ENCODE peak calls at places on chromosomes 7 and 10, in ten cellular contexts. W, O, J, L, N, G, U, Y, C and X are unnamed samples.

GRCh38 chr7:134932707-134933370 is 53.5 kb upstream of the AGBL3 start:
- DNase-seq in G (no peak), J (no peak), C (no peak), W (no peak), O (no peak), N (no peak), L (no peak), Y (no peak), U (peak), X (peak)

GRCh38 chr7:27088002-27088931 is 7.5 kb downstream of the HOXA1 start:
- DNase-seq in C (no peak), Y (no peak), J (no peak), L (no peak), W (no peak), U (no peak), N (no peak), O (no peak), G (no peak), X (no peak)

GRCh38 chr7:99374121-99375064 is at the start of gene ARPC1B:
- DNase-seq in G (no peak), C (peak), U (peak), W (no peak), N (peak), L (no peak), J (no peak), O (peak), Y (peak), X (peak)

GRCh38 chr7:156969972-156970420 is 20.5 kb downstream of the NOM1 start:
- DNase-seq in N (no peak), O (peak), G (no peak), Y (no peak), C (peak), W (no peak), L (no peak), U (peak), J (no peak), X (peak)

GRCh38 chr7:856444-857095 is 19.8 kb upstream of the GET4 start:
- DNase-seq in J (no peak), L (no peak), Y (no peak), C (no peak), W (no peak), N (no peak), O (no peak), G (no peak), U (no peak), X (no peak)

GRCh38 chr10:6543431-6544005 is 36.6 kb downstream of the PRKCQ start:
- DNase-seq in Y (peak), N (peak), C (peak), L (no peak), O (no peak), J (no peak), U (no peak), W (no peak), G (no peak), X (no peak)

GRCh38 chr10:133446979-133447378 is 6.8 kb upstream of the SCART1 start:
- DNase-seq in J (no peak), G (no peak), U (no peak), N (no peak), Y (no peak), O (no peak), W (no peak), C (no peak), L (no peak), X (no peak)

GRCh38 chr7:68955656-68956055 is 642.6 kb upstream of the AUTS2 start:
- DNase-seq in J (no peak), N (no peak), U (no peak), W (no peak), C (no peak), G (no peak), O (no peak), L (no peak), Y (no peak), X (no peak)

GRCh38 chr10:133379152-133379800 is at the start of gene PAOX:
- DNase-seq in C (peak), L (peak), J (no peak), N (peak), Y (peak), G (no peak), W (no peak), O (peak), U (peak), X (peak)

GRCh38 chr7:131544021-131544420 is 12.4 kb downstream of the PODXL start:
- DNase-seq in L (no peak), J (no peak), Y (no peak), O (no peak), W (no peak), U (no peak), G (no peak), N (no peak), C (no peak), X (no peak)

GRCh38 chr7:22581099-22581498 is 81.1 kb upstream of the STEAP1B start:
- DNase-seq in L (no peak), G (no peak), J (no peak), W (no peak), U (no peak), O (no peak), N (no peak), Y (no peak), C (peak), X (no peak)

GRCh38 chr7:23294549-23295400 is 4.4 kb upstream of the MALSU1 start:
- DNase-seq in Y (no peak), J (no peak), G (no peak), O (no peak), N (no peak), U (no peak), L (no peak), C (peak), W (no peak), X (no peak)

GRCh38 chr7:95045236-95045923 is 138.0 kb downstream of the PPP1R9A start:
- DNase-seq in G (no peak), U (peak), Y (no peak), W (no peak), L (peak), C (peak), N (no peak), J (no peak), O (peak), X (no peak)

GRCh38 chr7:16929146-16929762 is 47.5 kb upstream of the AGR3 start:
- DNase-seq in C (peak), G (no peak), J (no peak), N (no peak), L (no peak), U (no peak), W (no peak), O (no peak), Y (no peak), X (no peak)

GRCh38 chr10:105192146-105192545 is 551.1 kb downstream of the SORCS3 start:
- DNase-seq in J (no peak), O (no peak), W (no peak), L (no peak), C (no peak), Y (no peak), U (no peak), N (no peak), G (no peak), X (no peak)

GRCh38 chr7:45217358-45217757 is 59.8 kb downstream of the RAMP3 start:
- DNase-seq in U (no peak), L (no peak), O (peak), G (no peak), W (no peak), J (no peak), Y (no peak), N (no peak), C (no peak), X (no peak)

GRCh38 chr10:4639960-4640359 is 186.0 kb upstream of the AKR1E2 start:
- DNase-seq in W (no peak), G (no peak), J (no peak), C (no peak), Y (no peak), O (no peak), L (no peak), U (peak), N (no peak), X (no peak)

GRCh38 chr10:76309744-76310441 is 878.5 kb downstream of the LRMDA start:
- DNase-seq in G (peak), U (peak), W (no peak), O (peak), L (no peak), C (no peak), Y (no peak), J (no peak), N (no peak), X (peak)

GRCh38 chr10:130378556-130379400 is 242.6 kb downstream of the GLRX3 start:
- DNase-seq in N (no peak), Y (no peak), G (no peak), L (no peak), O (peak), C (peak), U (no peak), J (no peak), W (no peak), X (no peak)

GRCh38 chr7:17041324-17041723 is 159.5 kb upstream of the AGR3 start:
- DNase-seq in L (no peak), J (no peak), W (peak), Y (no peak), C (peak), G (peak), U (peak), O (no peak), N (no peak), X (peak)

GRCh38 chr7:33072471-33072870 is 9.9 kb upstream of the NT5C3A start:
- DNase-seq in J (no peak), C (no peak), L (no peak), W (peak), G (peak), U (peak), O (no peak), Y (no peak), N (no peak), X (peak)

GRCh38 chr10:5064656-5065055 is 29.6 kb upstream of the AKR1C3 start:
- DNase-seq in L (no peak), Y (no peak), G (no peak), U (no peak), N (no peak), J (no peak), C (no peak), W (no peak), O (no peak), X (peak)

GRCh38 chr7:77982926-77983550 is 184.5 kb downstream of the PHTF2 start:
- DNase-seq in U (no peak), O (no peak), W (no peak), C (peak), J (no peak), N (no peak), Y (peak), L (no peak), G (no peak), X (no peak)